ENCODE peak calls at places on chromosomes 3 and 15, in four cellular contexts. J, O, V and I are unnamed samples.

GRCh38 chr3:59608356-59608755 is 558.5 kb upstream of the CFAP20DC start:
- DNase-seq in J (peak; percentile 51), V (no peak), O (no peak), I (no peak)

GRCh38 chr15:76916369-76916768 is 11.2 kb upstream of the SCAPER start:
- DNase-seq in V (no peak), J (no peak), O (no peak), I (no peak)

GRCh38 chr3:66179813-66180212 is 41.0 kb upstream of the SLC25A26 start:
- DNase-seq in V (peak; percentile 57), O (peak; percentile 27), J (no peak), I (no peak)

GRCh38 chr15:52680041-52680391 is 828 bp upstream of the ATOSA start:
- DNase-seq in O (peak; percentile 38), J (no peak), V (peak; percentile 11), I (peak; percentile 9)

GRCh38 chr3:65597952-65598413 is 440.7 kb downstream of the MAGI1 start:
- DNase-seq in V (no peak), O (no peak), J (peak; percentile 88), I (no peak)

GRCh38 chr3:58640700-58641372 is 25.7 kb downstream of the FAM3D start:
- DNase-seq in J (peak; percentile 96), O (peak; percentile 71), V (peak; percentile 59), I (peak; percentile 83)

GRCh38 chr3:197002701-197003454 is 26.7 kb downstream of the MELTF start:
- DNase-seq in V (peak; percentile 34), J (peak; percentile 87), O (peak; percentile 43), I (peak; percentile 78)

GRCh38 chr3:151562901-151563300 is 102.0 kb upstream of the IGSF10 start:
- DNase-seq in J (no peak), O (no peak), V (no peak), I (no peak)

GRCh38 chr3:97928986-97929385 is 43.2 kb downstream of the RIOX2 start:
- DNase-seq in O (no peak), J (no peak), V (no peak), I (no peak)

GRCh38 chr3:36677331-36678007 is 86.9 kb downstream of the DCLK3 start:
- DNase-seq in O (peak; percentile 92), J (no peak), V (peak; percentile 97), I (peak; percentile 85)

GRCh38 chr3:133301194-133301593 is 98.7 kb upstream of the BFSP2 start:
- DNase-seq in V (peak; percentile 95), J (no peak), O (peak; percentile 55), I (no peak)

GRCh38 chr3:43173949-43174348 is 68.1 kb upstream of the POMGNT2 start:
- DNase-seq in J (no peak), V (no peak), O (no peak), I (no peak)

GRCh38 chr3:107988464-107989156 is 102.2 kb downstream of the CD47 start:
- DNase-seq in J (no peak), O (peak; percentile 72), V (peak; percentile 45), I (peak; percentile 80)

GRCh38 chr15:66659384-66659783 is 42.7 kb upstream of the SMAD6 start:
- DNase-seq in V (no peak), O (no peak), J (no peak), I (no peak)

GRCh38 chr3:51710631-51711351 is 3.9 kb downstream of the GRM2 start:
- DNase-seq in O (no peak), V (no peak), J (peak; percentile 83), I (peak; percentile 17)

GRCh38 chr3:42772670-42773408 is at the start of gene CCDC13:
- DNase-seq in O (peak; percentile 93), J (peak; percentile 98), V (peak; percentile 83), I (no peak)

GRCh38 chr15:40594429-40594836 is 384 bp downstream of the KNL1 start:
- DNase-seq in J (no peak), O (peak; percentile 43), V (peak; percentile 23), I (peak; percentile 75)
- TF ChIP-seq CTCF in J (peak; percentile 30), O (no peak), V (no peak), I (no peak)

DNA sequence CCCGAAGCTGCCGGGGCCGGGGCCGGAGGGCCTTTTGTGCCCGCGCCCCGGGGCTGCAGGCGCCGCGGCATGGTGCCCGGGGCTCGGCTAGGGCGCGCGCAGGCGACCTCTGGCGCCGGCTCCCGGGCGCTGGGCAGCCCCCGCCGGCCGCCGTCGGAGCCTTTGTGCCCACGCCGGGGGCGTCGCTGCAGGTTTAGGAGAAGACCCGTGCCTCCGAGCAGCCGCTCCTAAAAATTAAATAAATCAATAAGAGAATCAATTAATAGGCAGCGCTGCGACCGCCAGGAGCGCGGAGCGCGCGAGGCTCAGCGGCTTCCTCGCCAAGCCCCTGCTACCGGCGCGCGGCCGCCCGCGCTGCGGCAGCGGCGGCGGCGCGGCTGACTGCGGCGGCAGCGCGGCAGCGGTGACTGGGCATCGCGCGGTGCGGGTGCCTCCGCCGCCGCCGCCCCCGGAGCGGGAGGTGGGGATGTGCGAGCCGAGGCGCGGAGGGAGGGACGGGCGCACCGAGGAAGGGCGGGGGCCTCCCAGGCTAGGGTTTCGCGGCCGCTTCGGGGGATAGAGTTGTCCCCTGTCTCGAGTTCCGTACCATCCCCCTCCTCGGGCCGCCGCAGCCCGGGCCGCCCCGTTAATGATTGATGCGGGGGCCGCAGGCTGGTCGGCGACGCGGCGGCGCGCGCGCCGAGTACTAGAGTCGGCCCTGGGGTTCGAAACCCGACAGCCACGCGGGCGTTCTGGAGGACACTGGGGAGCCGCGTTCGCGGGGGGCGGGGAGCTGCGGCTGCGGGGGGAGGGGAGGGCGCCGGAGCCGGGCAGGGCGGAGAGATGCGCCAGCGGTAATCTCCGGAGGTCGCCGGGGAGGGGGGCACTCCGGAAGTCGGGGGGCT is at the start of gene PAQR9:
- DNase-seq in O (no peak), J (peak; percentile 89), V (peak; percentile 14), I (no peak)
- TF ChIP-seq CTCF in O (no peak), J (no peak), V (no peak), I (no peak)

GRCh38 chr3:178155521-178155920 is 380.7 kb upstream of the KCNMB2 start:
- DNase-seq in V (no peak), O (no peak), J (no peak), I (peak; percentile 11)
- TF ChIP-seq CTCF in V (no peak), O (no peak), J (peak; percentile 32), I (no peak)

GRCh38 chr15:33975023-33975565 is 6.8 kb downstream of the CHRM5 start:
- DNase-seq in O (no peak), V (no peak), J (no peak), I (no peak)
- TF ChIP-seq CTCF in O (no peak), V (no peak), J (no peak), I (no peak)

GRCh38 chr15:86834115-86834863 is 754.6 kb downstream of the AGBL1 start:
- DNase-seq in J (no peak), V (no peak), O (no peak), I (no peak)

GRCh38 chr15:86837631-86838030 is 758.0 kb downstream of the AGBL1 start:
- DNase-seq in O (no peak), V (peak; percentile 72), J (no peak), I (no peak)

GRCh38 chr15:86829251-86829650 is 749.6 kb downstream of the AGBL1 start:
- DNase-seq in J (no peak), O (no peak), V (peak; percentile 3), I (no peak)

GRCh38 chr15:86830304-86830703 is 750.6 kb downstream of the AGBL1 start:
- DNase-seq in V (peak; percentile 12), O (no peak), J (no peak), I (no peak)

DNA sequence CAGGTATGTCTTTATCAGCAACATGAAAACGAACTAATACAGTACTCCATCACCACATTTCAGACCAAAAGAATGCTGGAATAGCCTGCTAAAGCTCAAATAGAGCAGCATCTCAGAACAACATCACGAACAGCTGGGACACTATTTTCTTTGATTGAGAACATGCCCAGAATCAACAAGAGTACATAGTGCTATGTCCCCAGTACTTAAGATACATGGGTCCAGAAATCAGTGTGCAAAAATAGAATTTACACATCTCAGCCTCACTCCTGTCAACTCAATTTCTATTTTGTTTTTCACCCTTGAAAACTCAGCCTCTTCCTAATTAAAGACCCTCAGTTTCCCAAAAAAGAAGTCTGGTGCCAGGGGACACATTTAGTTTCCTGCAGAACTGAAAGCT is 753.9 kb downstream of the AGBL1 start:
- DNase-seq in J (no peak), V (no peak), O (no peak), I (no peak)
- TF ChIP-seq CTCF in J (no peak), V (no peak), O (no peak), I (no peak)